ENCODE peak calls at places on chromosomes 1 and 21, in four cellular contexts. H is HepG2, S is K562, Y is H1. L is an unnamed sample.

GRCh38 chr1:24111264-24111997 is 504 bp downstream of the MYOM3 start:
- DNase-seq in H (no peak), S (no peak), Y (no peak), L (no peak)

GRCh38 chr1:219938706-219939105 is 10.3 kb upstream of the SLC30A10 start:
- DNase-seq in H (no peak), S (peak; percentile 68), Y (no peak), L (no peak)

GRCh38 chr1:113745425-113745824 is 13.9 kb downstream of the PHTF1 start:
- DNase-seq in H (peak; percentile 5), S (no peak), Y (no peak), L (no peak)

GRCh38 chr1:233256789-233257188 is 38.7 kb downstream of the PCNX2 start:
- DNase-seq in H (no peak), S (no peak), Y (no peak), L (no peak)

GRCh38 chr1:199132006-199132405 is 493.2 kb downstream of the PTPRC start:
- DNase-seq in H (no peak), S (no peak), Y (no peak), L (no peak)

GRCh38 chr1:64459743-64460142 is 10.2 kb upstream of the CACHD1 start:
- DNase-seq in H (no peak), S (no peak), Y (no peak), L (no peak)

GRCh38 chr21:45029298-45029967 is 44.9 kb upstream of the ADARB1 start:
- DNase-seq in H (peak; percentile 18), S (peak; percentile 41), Y (no peak), L (no peak)

GRCh38 chr1:158274797-158275196 is 14.9 kb upstream of the CD1C start:
- DNase-seq in H (no peak), S (no peak), Y (no peak), L (no peak)

GRCh38 chr1:25799758-25800537 is at the start of gene SELENON:
- DNase-seq in H (peak; percentile 20), S (peak; percentile 51), Y (peak; percentile 87), L (peak; percentile 38)

GRCh38 chr1:46341222-46342083 is 846 bp downstream of the NSUN4 start:
- DNase-seq in H (no peak), S (peak; percentile 29), Y (no peak), L (no peak)

GRCh38 chr1:116491985-116492811 is 78.6 kb downstream of the CD58 start:
- DNase-seq in H (no peak), S (peak; percentile 76), Y (no peak), L (no peak)

GRCh38 chr1:70685300-70686286 is 274.5 kb downstream of the CTH start:
- DNase-seq in H (peak; percentile 68), S (peak; percentile 83), Y (peak; percentile 71), L (peak; percentile 11)

GRCh38 chr1:219788091-219788490 is 140.3 kb downstream of the SLC30A10 start:
- DNase-seq in H (no peak), S (no peak), Y (no peak), L (no peak)

GRCh38 chr21:46153259-46154154 is 1.9 kb downstream of the FTCD start:
- DNase-seq in H (peak; percentile 54), S (peak; percentile 92), Y (peak; percentile 95), L (peak; percentile 43)

GRCh38 chr1:67559222-67559700 is 125.7 kb upstream of the GADD45A start:
- DNase-seq in H (no peak), S (peak; percentile 58), Y (no peak), L (peak; percentile 31)

GRCh38 chr1:151693057-151693651 is 23.4 kb downstream of the CELF3 start:
- DNase-seq in H (peak; percentile 36), S (peak; percentile 40), Y (no peak), L (peak; percentile 38)

GRCh38 chr1:201456499-201457309 is 12.3 kb downstream of the PHLDA3 start:
- DNase-seq in H (peak; percentile 65), S (peak; percentile 62), Y (no peak), L (peak; percentile 84)

GRCh38 chr1:45009956-45010854 is 919 bp downstream of the HECTD3 start:
- DNase-seq in H (no peak), S (peak; percentile 33), Y (peak; percentile 52), L (peak; percentile 19)

GRCh38 chr1:56409112-56409691 is 170.2 kb downstream of the PLPP3 start:
- DNase-seq in H (peak; percentile 56), S (peak; percentile 23), Y (peak; percentile 79), L (no peak)

GRCh38 chr1:101440484-101440883 is 203.7 kb downstream of the S1PR1 start:
- DNase-seq in H (no peak), S (no peak), Y (no peak), L (no peak)

GRCh38 chr1:50358962-50359361 is 64.3 kb downstream of the DMRTA2 start:
- DNase-seq in H (no peak), S (no peak), Y (no peak), L (no peak)

GRCh38 chr1:23590058-23590783 is 30.9 kb upstream of the ID3 start:
- DNase-seq in H (no peak), S (peak; percentile 23), Y (no peak), L (no peak)

GRCh38 chr1:64624446-64624766 is 120.5 kb upstream of the RAVER2 start:
- DNase-seq in H (no peak), S (no peak), Y (no peak), L (no peak)

GRCh38 chr1:17438176-17438976 is 1.1 kb downstream of the RCC2 start:
- DNase-seq in H (peak; percentile 52), S (peak; percentile 86), Y (peak; percentile 77), L (peak; percentile 61)

GRCh38 chr1:206725053-206725963 is 40.6 kb downstream of the MAPKAPK2 start:
- DNase-seq in H (peak; percentile 18), S (peak; percentile 82), Y (peak; percentile 77), L (peak; percentile 57)

GRCh38 chr1:244318078-244318477 is 133.6 kb downstream of the ADSS2 start:
- DNase-seq in H (no peak), S (no peak), Y (no peak), L (no peak)

GRCh38 chr1:77540501-77541161 is 141.8 kb downstream of the ZZZ3 start:
- DNase-seq in H (no peak), S (no peak), Y (no peak), L (peak; percentile 24)

GRCh38 chr1:163047951-163048659 is 21.1 kb upstream of the RGS4 start:
- DNase-seq in H (no peak), S (no peak), Y (no peak), L (no peak)

GRCh38 chr1:46487818-46488218 is 1.8 kb upstream of the DMBX1 start:
- DNase-seq in H (no peak), S (peak; percentile 86), Y (peak; percentile 69), L (peak; percentile 44)

GRCh38 chr1:43441894-43442632 is 11.7 kb downstream of the HYI start:
- DNase-seq in H (no peak), S (no peak), Y (no peak), L (no peak)

GRCh38 chr1:119655160-119655559 is 7.1 kb upstream of the ZNF697 start:
- DNase-seq in H (no peak), S (no peak), Y (no peak), L (no peak)

GRCh38 chr1:31624354-31625179 is 7.1 kb downstream of the HCRTR1 start:
- DNase-seq in H (no peak), S (no peak), Y (no peak), L (no peak)

GRCh38 chr1:201279313-201279712 is 4.0 kb upstream of the PKP1 start:
- DNase-seq in H (no peak), S (no peak), Y (no peak), L (no peak)

DNA sequence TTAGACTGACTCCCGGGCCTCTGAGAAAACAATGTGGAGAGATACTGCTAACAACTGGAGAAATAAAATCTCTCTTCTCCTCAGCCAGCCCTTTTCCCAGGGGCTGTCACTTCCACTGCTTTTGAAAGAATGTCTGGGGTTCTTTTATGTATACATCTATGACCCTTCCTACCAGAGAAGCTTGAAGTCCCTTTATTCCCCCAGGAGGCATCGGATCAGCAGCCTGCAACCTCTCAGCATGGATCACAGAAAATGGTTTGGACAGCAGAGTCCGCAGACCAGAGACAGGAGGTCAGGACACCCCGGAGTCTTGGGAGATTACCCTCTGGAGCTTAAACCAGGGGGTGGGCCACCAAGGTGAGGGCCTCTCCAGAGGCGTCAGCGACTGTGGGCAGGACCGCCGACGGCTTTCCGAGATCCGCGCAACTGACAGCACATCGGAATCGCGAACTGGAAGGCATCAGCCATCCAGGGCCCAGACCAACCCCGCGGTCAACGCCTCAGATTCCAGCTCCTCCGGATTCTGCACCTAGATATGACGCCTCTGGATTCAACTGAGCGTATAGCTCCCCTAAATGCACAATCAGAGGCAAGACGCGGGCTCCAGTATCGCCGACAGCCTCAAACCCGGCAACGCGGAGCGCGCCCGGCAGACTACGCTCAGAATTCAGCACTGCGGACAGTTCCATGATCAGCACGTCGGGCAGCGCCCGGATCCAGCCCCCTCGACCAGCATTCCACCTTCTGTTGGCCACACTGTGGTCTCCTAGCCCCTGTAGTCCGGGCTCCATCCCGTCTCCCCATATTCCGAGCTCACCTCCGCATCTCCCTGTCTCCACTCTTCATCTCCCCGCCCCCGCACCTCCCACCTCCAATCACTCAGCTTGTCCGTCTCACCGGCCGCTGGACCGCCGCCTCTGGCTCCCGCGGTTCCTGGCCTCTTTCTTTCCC is 854 bp downstream of the EPHA10 start:
- DNase-seq in H (peak; percentile 31), S (peak; percentile 83), Y (peak; percentile 94), L (no peak)
- TF ChIP-seq RNF2 in H (no peak), S (no peak), Y (no peak), L (no peak)

DNA sequence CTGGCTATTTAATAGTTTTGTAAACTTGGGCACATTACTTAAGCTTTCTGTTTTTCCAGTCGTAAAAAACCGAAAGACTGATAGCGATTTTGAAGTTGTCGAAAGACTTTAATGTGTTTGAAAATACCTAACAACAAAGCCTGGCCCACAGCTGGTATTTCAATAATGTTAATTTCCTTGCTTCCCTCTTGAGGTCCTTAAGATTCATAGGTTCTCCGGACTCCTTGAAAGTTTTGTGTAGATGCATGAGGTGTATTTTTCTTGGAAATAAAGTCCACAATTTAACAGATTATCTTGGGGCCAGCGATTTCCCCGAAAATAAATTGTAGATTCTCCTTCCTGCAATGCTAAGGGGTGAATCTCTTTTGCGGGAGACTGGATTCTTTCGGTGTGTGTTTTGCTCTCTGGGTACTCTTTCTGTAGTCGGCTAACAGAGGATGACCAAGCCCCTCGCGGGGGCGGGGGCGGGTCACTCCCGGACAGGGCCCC is 735 bp upstream of the YTHDF2 start:
- DNase-seq in H (no peak), S (no peak), Y (no peak), L (no peak)
- TF ChIP-seq POLR2A in H (peak; percentile 18), S (peak; percentile 15), Y (no peak), L (no peak)

DNA sequence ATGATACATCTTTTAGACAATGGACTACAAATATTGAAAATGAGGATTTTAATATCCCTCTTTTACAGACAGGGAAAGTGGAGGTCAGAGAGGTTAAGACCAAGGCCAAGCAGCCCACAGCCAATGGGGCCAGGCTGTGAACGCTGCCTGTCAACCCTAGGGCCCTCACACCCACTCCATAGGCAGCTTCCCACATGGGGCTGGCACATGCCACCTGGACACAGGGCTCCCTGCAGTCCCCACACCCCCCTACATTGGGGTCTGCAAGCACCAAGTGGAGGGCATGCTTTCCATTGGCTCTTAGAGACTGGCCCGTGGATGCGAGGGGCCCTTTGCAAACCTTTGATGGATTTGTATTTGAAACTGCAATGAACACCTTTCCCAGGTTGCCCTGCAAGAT is 348.5 kb upstream of the VAMP3 start:
- DNase-seq in H (no peak), S (no peak), Y (no peak), L (no peak)
- TF ChIP-seq RNF2 in H (no peak), S (no peak), Y (no peak), L (no peak)

GRCh38 chr1:156113263-156114004 is 1.1 kb upstream of the LMNA start:
- DNase-seq in H (no peak), S (no peak), Y (no peak), L (no peak)

GRCh38 chr1:156114919-156115513 is 505 bp downstream of the LMNA start:
- DNase-seq in H (no peak), S (peak; percentile 69), Y (peak; percentile 79), L (no peak)

GRCh38 chr1:156112276-156113137 is 2.0 kb upstream of the LMNA start:
- DNase-seq in H (no peak), S (no peak), Y (no peak), L (no peak)

GRCh38 chr1:156115514-156116374 is 1.2 kb downstream of the LMNA start:
- DNase-seq in H (peak; percentile 41), S (peak; percentile 58), Y (no peak), L (peak; percentile 64)

GRCh38 chr1:156114101-156114918 is at the start of gene LMNA:
- DNase-seq in H (peak; percentile 75), S (peak; percentile 94), Y (peak; percentile 86), L (peak; percentile 96)
- TF ChIP-seq POLR2A in H (no peak), S (peak; percentile 87), Y (peak; percentile 70), L (peak; percentile 97)